ENCODE peak calls at places on chromosomes 5 and 9, in six cellular contexts. K is trophoblast cell, M is GM12891, D is fibroblast of mammary gland, X is NCI-H1048, R is pulmonary artery endothelial cell. L is an unnamed sample.

GRCh38 chr5:153938131-153938842 is 100.4 kb downstream of the FAM114A2 start:
- DNase-seq in X (no peak), K (no peak), R (no peak), D (no peak), M (no peak), L (no peak)

GRCh38 chr5:138354926-138355378 is 2.5 kb downstream of the KDM3B start:
- DNase-seq in K (peak), X (peak), M (no peak), R (no peak), D (peak), L (no peak)

GRCh38 chr5:52943808-52944207 is 45.3 kb upstream of the ITGA2 start:
- DNase-seq in X (no peak), R (no peak), K (no peak), D (no peak), M (no peak), L (no peak)

GRCh38 chr9:69168709-69169217 is 5.3 kb upstream of the TJP2 start:
- DNase-seq in R (no peak), M (peak), X (no peak), D (peak), K (peak), L (peak)

GRCh38 chr9:136160939-136161610 is 42.4 kb upstream of the TMEM250 start:
- DNase-seq in D (no peak), X (no peak), K (no peak), R (no peak), M (no peak), L (no peak)

GRCh38 chr9:27487128-27487527 is 37.0 kb upstream of the IFNK start:
- DNase-seq in D (no peak), M (no peak), K (no peak), R (no peak), X (no peak), L (no peak)

GRCh38 chr5:64497390-64497789 is 8.4 kb upstream of the RGS7BP start:
- DNase-seq in X (no peak), R (no peak), M (no peak), D (peak), K (peak), L (no peak)

GRCh38 chr5:170254056-170254455 is 21.3 kb downstream of the C5orf58 start:
- DNase-seq in K (no peak), M (peak), R (no peak), X (peak), D (peak), L (no peak)

GRCh38 chr9:242461-243080 is 27.9 kb downstream of the DOCK8 start:
- DNase-seq in M (no peak), K (no peak), R (no peak), X (no peak), D (no peak), L (no peak)

GRCh38 chr5:115415143-115415491 is 118.7 kb upstream of the CCDC112 start:
- DNase-seq in D (peak), K (peak), R (peak), X (no peak), M (no peak), L (no peak)

GRCh38 chr5:99061711-99062110 is 132.9 kb upstream of the CHD1 start:
- DNase-seq in R (no peak), D (peak), K (peak), M (no peak), X (no peak), L (no peak)

GRCh38 chr9:107738789-107739188 is 249.2 kb upstream of the KLF4 start:
- DNase-seq in R (no peak), M (no peak), X (no peak), D (peak), K (no peak), L (no peak)

GRCh38 chr5:149172261-149172660 is 31.0 kb downstream of the ABLIM3 start:
- DNase-seq in K (peak), X (no peak), R (no peak), D (peak), M (no peak), L (no peak)

GRCh38 chr9:759541-759940 is 82.0 kb upstream of the DMRT1 start:
- DNase-seq in M (no peak), X (no peak), D (no peak), K (no peak), R (no peak), L (no peak)

GRCh38 chr5:100505984-100506670 is 29.0 kb upstream of the FAM174A start:
- DNase-seq in K (peak), R (peak), D (peak), M (no peak), X (no peak), L (no peak)

GRCh38 chr5:10367586-10367985 is 14.1 kb downstream of the MARCHF6 start:
- DNase-seq in X (no peak), R (no peak), M (no peak), D (no peak), K (no peak), L (no peak)

GRCh38 chr9:116539549-116539948 is 147.6 kb upstream of the TRIM32 start:
- DNase-seq in X (no peak), M (no peak), K (no peak), D (no peak), R (no peak), L (no peak)

GRCh38 chr5:112024769-112025168 is 267.8 kb upstream of the NREP start:
- DNase-seq in D (no peak), R (no peak), X (no peak), K (no peak), M (no peak), L (no peak)

GRCh38 chr5:131671994-131672655 is 37.1 kb upstream of the RAPGEF6 start:
- DNase-seq in R (no peak), D (peak), M (no peak), K (peak), X (no peak), L (no peak)

GRCh38 chr5:59079622-59080620 is 497.0 kb downstream of the RAB3C start:
- DNase-seq in K (peak), D (peak), R (no peak), X (no peak), M (no peak), L (no peak)

GRCh38 chr5:180785151-180785781 is 17.3 kb downstream of the MGAT1 start:
- DNase-seq in R (no peak), M (no peak), D (peak), X (no peak), K (peak), L (peak)

GRCh38 chr9:115121140-115121710 is 3.3 kb upstream of the TNC start:
- DNase-seq in X (no peak), R (no peak), D (peak), K (no peak), M (no peak), L (no peak)

GRCh38 chr5:95669540-95669939 is 13.3 kb downstream of the SPATA9 start:
- DNase-seq in D (peak), X (no peak), M (no peak), K (peak), R (peak), L (no peak)

GRCh38 chr9:95715911-95716435 is 159.5 kb upstream of the ERCC6L2 start:
- DNase-seq in K (no peak), R (no peak), M (no peak), D (no peak), X (no peak), L (no peak)

L was measured in spleen.